ENCODE peak calls at places on chromosomes 2 and 18, in six cellular contexts. One of them, this sample, is unnamed.

GRCh38 chr2:24702800-24703199 is 90.4 kb downstream of the PTRHD1 start:
- DNase-seq in adrenal gland: no peak
- DNase-seq in H54: peak; percentile 33
- DNase-seq in spleen: no peak
- DNase-seq in ovary: no peak
- DNase-seq in GM12878: no peak
- DNase-seq in this sample: no peak

GRCh38 chr2:218478544-218478943 is 59.6 kb downstream of the VIL1 start:
- DNase-seq in adrenal gland: no peak
- DNase-seq in H54: no peak
- DNase-seq in spleen: no peak
- DNase-seq in ovary: no peak
- DNase-seq in GM12878: no peak
- DNase-seq in this sample: no peak

GRCh38 chr18:79917351-79918088 is 33.9 kb downstream of the SLC66A2 start:
- DNase-seq in adrenal gland: no peak
- DNase-seq in H54: no peak
- DNase-seq in spleen: peak; percentile 68
- DNase-seq in ovary: peak; percentile 24
- DNase-seq in GM12878: no peak
- DNase-seq in this sample: no peak

GRCh38 chr2:3078684-3079083 is 298.9 kb downstream of the EIPR1 start:
- DNase-seq in adrenal gland: no peak
- DNase-seq in H54: no peak
- DNase-seq in spleen: no peak
- DNase-seq in ovary: no peak
- DNase-seq in GM12878: no peak
- DNase-seq in this sample: no peak

GRCh38 chr2:83051538-83052192 is 1407.4 kb downstream of the SUCLG1 start:
- DNase-seq in adrenal gland: peak; percentile 21
- DNase-seq in H54: no peak
- DNase-seq in spleen: no peak
- DNase-seq in ovary: no peak
- DNase-seq in GM12878: no peak
- DNase-seq in this sample: no peak

GRCh38 chr2:2464095-2464494 is 133.0 kb upstream of the MYT1L start:
- DNase-seq in adrenal gland: peak; percentile 21
- DNase-seq in H54: no peak
- DNase-seq in spleen: no peak
- DNase-seq in ovary: no peak
- DNase-seq in GM12878: no peak
- DNase-seq in this sample: peak; percentile 43

GRCh38 chr2:127226520-127227263 is 6.6 kb upstream of the CYP27C1 start:
- DNase-seq in adrenal gland: no peak
- DNase-seq in H54: peak; percentile 71
- DNase-seq in spleen: peak; percentile 42
- DNase-seq in ovary: no peak
- DNase-seq in GM12878: peak; percentile 36
- DNase-seq in this sample: no peak

GRCh38 chr2:232979871-232980461 is 33.1 kb downstream of the NGEF start:
- DNase-seq in adrenal gland: peak; percentile 85
- DNase-seq in H54: peak; percentile 90
- DNase-seq in spleen: peak; percentile 58
- DNase-seq in ovary: no peak
- DNase-seq in GM12878: no peak
- DNase-seq in this sample: no peak

GRCh38 chr2:58539973-58540372 is 298.8 kb upstream of the FANCL start:
- DNase-seq in adrenal gland: no peak
- DNase-seq in H54: no peak
- DNase-seq in spleen: no peak
- DNase-seq in ovary: no peak
- DNase-seq in GM12878: no peak
- DNase-seq in this sample: no peak

GRCh38 chr18:76099931-76100457 is 395.0 kb downstream of the ZNF516 start:
- DNase-seq in adrenal gland: no peak
- DNase-seq in H54: no peak
- DNase-seq in spleen: no peak
- DNase-seq in ovary: no peak
- DNase-seq in GM12878: no peak
- DNase-seq in this sample: no peak

GRCh38 chr2:131034122-131035051 is 58.9 kb downstream of the FAM168B start:
- DNase-seq in adrenal gland: no peak
- DNase-seq in H54: no peak
- DNase-seq in spleen: peak; percentile 75
- DNase-seq in ovary: peak; percentile 74
- DNase-seq in GM12878: no peak
- DNase-seq in this sample: no peak

GRCh38 chr18:7677001-7677400 is 109.9 kb downstream of the PTPRM start:
- DNase-seq in adrenal gland: no peak
- DNase-seq in H54: no peak
- DNase-seq in spleen: no peak
- DNase-seq in ovary: no peak
- DNase-seq in GM12878: no peak
- DNase-seq in this sample: no peak

GRCh38 chr2:154555700-154556099 is 142.8 kb upstream of the KCNJ3 start:
- DNase-seq in adrenal gland: no peak
- DNase-seq in H54: no peak
- DNase-seq in spleen: no peak
- DNase-seq in ovary: no peak
- DNase-seq in GM12878: no peak
- DNase-seq in this sample: no peak

GRCh38 chr2:98522854-98523253 is 78.2 kb downstream of the INPP4A start:
- DNase-seq in adrenal gland: no peak
- DNase-seq in H54: no peak
- DNase-seq in spleen: no peak
- DNase-seq in ovary: no peak
- DNase-seq in GM12878: no peak
- DNase-seq in this sample: no peak

GRCh38 chr2:236168110-236169067 is at the start of gene GBX2:
- DNase-seq in adrenal gland: no peak
- DNase-seq in H54: peak; percentile 79
- DNase-seq in spleen: peak; percentile 60
- DNase-seq in ovary: no peak
- DNase-seq in GM12878: no peak
- DNase-seq in this sample: peak; percentile 29

GRCh38 chr2:26629751-26630150 is 11.4 kb downstream of the CIB4 start:
- DNase-seq in adrenal gland: no peak
- DNase-seq in H54: no peak
- DNase-seq in spleen: peak; percentile 23
- DNase-seq in ovary: peak; percentile 5
- DNase-seq in GM12878: no peak
- DNase-seq in this sample: peak; percentile 20

GRCh38 chr2:173195100-173195499 is 119.5 kb downstream of the MAP3K20 start:
- DNase-seq in adrenal gland: no peak
- DNase-seq in H54: no peak
- DNase-seq in spleen: no peak
- DNase-seq in ovary: no peak
- DNase-seq in GM12878: no peak
- DNase-seq in this sample: no peak

GRCh38 chr2:47004905-47005495 is 89.4 kb upstream of the MCFD2 start:
- DNase-seq in adrenal gland: no peak
- DNase-seq in H54: no peak
- DNase-seq in spleen: no peak
- DNase-seq in ovary: no peak
- DNase-seq in GM12878: no peak
- DNase-seq in this sample: peak; percentile 54

GRCh38 chr2:42888321-42888720 is 95.9 kb upstream of the HAAO start:
- DNase-seq in adrenal gland: no peak
- DNase-seq in H54: no peak
- DNase-seq in spleen: no peak
- DNase-seq in ovary: no peak
- DNase-seq in GM12878: no peak
- DNase-seq in this sample: no peak

GRCh38 chr2:198913394-198914152 is 544.2 kb downstream of the SATB2 start:
- DNase-seq in adrenal gland: no peak
- DNase-seq in H54: no peak
- DNase-seq in spleen: no peak
- DNase-seq in ovary: no peak
- DNase-seq in GM12878: peak; percentile 89
- DNase-seq in this sample: no peak

GRCh38 chr2:54416166-54416798 is 39.8 kb upstream of the SPTBN1 start:
- DNase-seq in adrenal gland: peak; percentile 22
- DNase-seq in H54: no peak
- DNase-seq in spleen: no peak
- DNase-seq in ovary: no peak
- DNase-seq in GM12878: no peak
- DNase-seq in this sample: no peak

GRCh38 chr2:47128705-47129104 is 26.4 kb downstream of the STPG4 start:
- DNase-seq in adrenal gland: no peak
- DNase-seq in H54: no peak
- DNase-seq in spleen: no peak
- DNase-seq in ovary: no peak
- DNase-seq in GM12878: no peak
- DNase-seq in this sample: no peak

GRCh38 chr2:160482673-160483072 is 10.9 kb downstream of the RBMS1 start:
- DNase-seq in adrenal gland: no peak
- DNase-seq in H54: no peak
- DNase-seq in spleen: no peak
- DNase-seq in ovary: no peak
- DNase-seq in GM12878: no peak
- DNase-seq in this sample: no peak

GRCh38 chr18:32919799-32920198 is 147.0 kb upstream of the KLHL14 start:
- DNase-seq in adrenal gland: no peak
- DNase-seq in H54: no peak
- DNase-seq in spleen: no peak
- DNase-seq in ovary: no peak
- DNase-seq in GM12878: no peak
- DNase-seq in this sample: no peak

GRCh38 chr2:64760131-64760530 is 106.4 kb upstream of the SERTAD2 start:
- DNase-seq in adrenal gland: no peak
- DNase-seq in H54: no peak
- DNase-seq in spleen: no peak
- DNase-seq in ovary: no peak
- DNase-seq in GM12878: no peak
- DNase-seq in this sample: no peak

DNA sequence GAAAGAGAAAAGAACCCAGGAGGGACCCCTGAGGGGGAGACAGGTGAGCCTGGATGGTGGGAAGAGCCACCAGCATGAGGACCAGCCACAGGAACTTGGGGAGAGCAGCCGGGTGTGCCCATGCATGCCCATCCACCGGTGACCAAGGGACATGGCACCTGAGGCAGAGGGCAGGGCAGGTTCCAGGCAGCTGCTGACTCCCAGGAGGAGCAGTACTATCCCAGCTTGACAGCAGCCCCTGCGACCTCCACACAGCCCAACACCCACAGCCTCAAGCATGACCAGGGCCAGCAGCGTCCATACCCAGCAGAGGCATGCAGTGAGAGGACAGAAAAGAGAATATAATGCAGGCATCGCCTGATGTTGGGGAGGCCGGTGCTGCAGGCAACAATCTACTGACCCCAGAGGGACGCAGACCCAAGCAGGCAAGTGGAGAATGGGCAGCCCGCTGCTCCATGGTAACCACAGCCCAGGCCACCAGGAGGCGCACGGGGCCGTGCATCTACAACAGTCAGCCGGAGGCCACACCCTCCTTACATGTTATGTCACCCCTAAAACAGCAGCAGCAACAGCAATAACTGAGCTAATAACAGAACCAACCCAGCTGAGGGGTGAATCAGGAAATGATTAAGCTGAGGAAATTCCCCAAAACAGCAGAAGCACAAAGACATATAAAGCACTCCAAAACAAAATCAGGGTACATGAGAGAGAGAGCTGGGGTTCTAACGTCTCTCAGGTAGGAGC is 44.1 kb downstream of the ANKMY1 start:
- DNase-seq in adrenal gland: peak; percentile 85
- DNase-seq in H54: peak; percentile 91
- DNase-seq in spleen: peak; percentile 96
- DNase-seq in ovary: peak; percentile 71
- DNase-seq in GM12878: peak; percentile 71
- DNase-seq in this sample: peak; percentile 74
- TF ChIP-seq POLR2A in adrenal gland: no peak
- TF ChIP-seq POLR2A in H54: no peak
- TF ChIP-seq POLR2A in spleen: no peak
- TF ChIP-seq POLR2A in ovary: no peak
- TF ChIP-seq POLR2A in GM12878: no peak
- TF ChIP-seq POLR2A in this sample: no peak

GRCh38 chr18:61893971-61894750 is 1.4 kb upstream of the RNF152 start:
- DNase-seq in adrenal gland: peak; percentile 82
- DNase-seq in H54: peak; percentile 40
- DNase-seq in spleen: peak; percentile 87
- DNase-seq in ovary: peak; percentile 81
- DNase-seq in GM12878: no peak
- DNase-seq in this sample: peak; percentile 89
- TF ChIP-seq POLR2A in adrenal gland: peak; percentile 67
- TF ChIP-seq POLR2A in H54: peak; percentile 54
- TF ChIP-seq POLR2A in spleen: no peak
- TF ChIP-seq POLR2A in ovary: peak; percentile 33
- TF ChIP-seq POLR2A in GM12878: no peak
- TF ChIP-seq POLR2A in this sample: peak; percentile 70

DNA sequence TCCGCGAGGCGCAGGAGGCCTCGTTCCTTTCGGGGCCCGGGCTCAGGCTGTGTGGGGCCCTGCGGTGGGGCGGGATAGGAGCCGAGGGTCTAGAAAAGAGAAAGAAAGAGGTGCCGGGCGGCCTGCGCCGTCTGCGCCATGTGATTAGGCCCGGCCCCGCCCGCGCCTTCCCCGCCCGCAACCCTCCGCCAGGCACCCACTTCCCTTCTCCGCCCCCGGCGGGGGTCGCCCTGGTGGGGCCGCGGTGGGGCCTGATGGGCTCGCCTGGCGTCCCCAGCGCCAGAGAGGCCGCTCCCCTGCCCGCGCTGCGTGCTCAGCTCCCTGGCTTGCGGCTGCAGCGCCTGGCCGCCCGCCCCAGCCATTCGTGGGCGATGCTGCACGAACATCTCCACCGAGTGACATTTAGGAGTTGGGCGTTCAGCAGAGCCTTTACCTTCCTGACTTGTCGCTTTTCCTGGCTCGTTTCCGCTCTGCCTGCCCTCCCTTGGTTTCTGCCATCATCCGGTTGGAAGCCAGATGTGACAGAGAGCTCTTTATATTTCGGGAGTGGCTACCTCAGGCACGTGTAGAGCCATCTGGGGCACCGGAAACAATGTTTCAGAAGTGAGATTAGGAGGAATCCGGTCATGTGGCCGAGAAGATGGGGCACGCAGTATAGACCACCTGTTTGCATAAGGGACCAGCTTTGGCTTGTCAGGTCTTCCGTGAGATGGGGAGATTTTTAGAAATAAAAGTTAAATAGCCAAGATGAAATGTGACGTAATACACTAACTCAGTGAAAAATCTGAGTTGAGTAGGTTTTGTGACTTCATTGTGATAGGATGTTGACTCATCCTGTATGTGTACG is 1.1 kb downstream of the GLS start:
- DNase-seq in adrenal gland: peak; percentile 69
- DNase-seq in H54: peak; percentile 28
- DNase-seq in spleen: peak; percentile 95
- DNase-seq in ovary: peak; percentile 73
- DNase-seq in GM12878: peak; percentile 80
- DNase-seq in this sample: peak; percentile 71
- TF ChIP-seq POLR2A in adrenal gland: peak; percentile 11
- TF ChIP-seq POLR2A in H54: peak; percentile 22
- TF ChIP-seq POLR2A in spleen: no peak
- TF ChIP-seq POLR2A in ovary: no peak
- TF ChIP-seq POLR2A in GM12878: peak; percentile 92
- TF ChIP-seq POLR2A in this sample: no peak

DNA sequence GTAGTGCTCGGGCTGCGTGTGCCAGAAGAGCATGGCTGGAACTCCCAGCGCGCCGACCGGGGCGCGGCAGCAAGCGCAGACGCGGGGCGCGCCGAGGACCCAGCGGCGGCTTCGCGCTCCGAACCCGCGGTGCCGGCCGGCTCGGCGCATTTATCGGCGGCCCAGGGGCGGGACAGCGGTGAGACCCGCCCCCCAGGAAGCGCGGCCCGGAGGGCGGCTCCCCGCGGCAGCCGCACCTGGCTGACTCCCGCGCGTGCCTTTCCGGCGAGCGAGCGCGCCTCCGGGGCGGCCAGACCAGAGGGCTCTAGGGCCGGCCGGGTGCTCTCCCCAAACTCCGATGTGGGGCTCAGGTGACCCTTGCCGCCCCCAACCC is at the start of gene TFCP2L1:
- DNase-seq in adrenal gland: no peak
- DNase-seq in H54: no peak
- DNase-seq in spleen: no peak
- DNase-seq in ovary: no peak
- DNase-seq in GM12878: no peak
- DNase-seq in this sample: no peak
- TF ChIP-seq POLR2A in adrenal gland: no peak
- TF ChIP-seq POLR2A in H54: no peak
- TF ChIP-seq POLR2A in spleen: no peak
- TF ChIP-seq POLR2A in ovary: no peak
- TF ChIP-seq POLR2A in GM12878: no peak
- TF ChIP-seq POLR2A in this sample: no peak